ENCODE peak calls at places on chromosomes 4 and X, in ten cellular contexts. M is transverse colon; J is neural progenitor cell; A is neuronal stem cell; R is upper lobe of right lung; W is CD4-positive, alpha-beta T cell; F is tibial nerve; G is body of pancreas; T is naive thymus-derived CD4-positive, alpha-beta T cell; H is left ventricle myocardium inferior. E is an unnamed sample. For H3K27me3 and H3K9me3, the result is how much of the 10 kb centered on the place peaks cover.

GRCh38 chr4:159735281-159736207 is 632.7 kb downstream of the RAPGEF2 start:
- DNase-seq in M (no peak), J (no peak), A (no peak), R (no peak), W (no peak), F (no peak), G (no peak), T (no peak), H (no peak), E (no peak)

GRCh38 chr4:152327606-152328453 is 208.1 kb downstream of the FBXW7 start:
- DNase-seq in M (no peak), J (no peak), A (no peak), R (no peak), W (no peak), F (no peak), G (no peak), T (no peak), H (no peak), E (no peak)

GRCh38 chr4:95108883-95109421 is 351.2 kb downstream of the BMPR1B start:
- DNase-seq in M (no peak), J (no peak), A (no peak), R (no peak), W (no peak), F (no peak), G (no peak), T (no peak), H (no peak), E (no peak)

GRCh38 chrX:37825225-37825842 is 22.0 kb downstream of the DYNLT3 start:
- DNase-seq in M (peak), J (peak), A (peak), R (no peak), W (peak), F (peak), G (peak), T (peak), H (no peak), E (peak)

GRCh38 chrX:38080808-38081207 is 74.5 kb downstream of the SYTL5 start:
- DNase-seq in M (no peak), J (peak), A (no peak), R (no peak), W (no peak), F (no peak), G (no peak), T (no peak), H (no peak), E (no peak)

GRCh38 chrX:100376581-100376980 is 33.5 kb downstream of the PCDH19 start:
- DNase-seq in M (no peak), J (no peak), A (no peak), R (no peak), W (no peak), F (no peak), G (no peak), T (no peak), H (no peak), E (no peak)

GRCh38 chr4:113445286-113445685 is 316.3 kb downstream of the CAMK2D start:
- DNase-seq in M (peak), J (no peak), A (no peak), R (no peak), W (no peak), F (peak), G (no peak), T (no peak), H (peak), E (peak)

GRCh38 chrX:110097920-110098319 is 95.0 kb downstream of the TMEM164 start:
- DNase-seq in M (no peak), J (no peak), A (no peak), R (no peak), W (no peak), F (no peak), G (no peak), T (no peak), H (no peak), E (no peak)

GRCh38 chrX:63934160-63934559 is 149.1 kb upstream of the ARHGEF9 start:
- DNase-seq in M (no peak), J (no peak), A (no peak), R (no peak), W (no peak), F (no peak), G (no peak), T (no peak), H (no peak), E (no peak)

GRCh38 chr4:155099231-155099630 is 109.2 kb upstream of the NPY2R start:
- DNase-seq in M (no peak), J (peak), A (no peak), R (no peak), W (no peak), F (no peak), G (no peak), T (no peak), H (no peak), E (no peak)

GRCh38 chr4:133151301-133151680 is 2.2 kb downstream of the PCDH10 start:
- DNase-seq in M (no peak), J (peak), A (no peak), R (no peak), W (no peak), F (no peak), G (no peak), T (no peak), H (no peak), E (peak)

GRCh38 chr4:94530073-94530472 is 78.3 kb downstream of the PDLIM5 start:
- DNase-seq in M (no peak), J (no peak), A (no peak), R (no peak), W (no peak), F (no peak), G (no peak), T (no peak), H (no peak), E (no peak)

DNA sequence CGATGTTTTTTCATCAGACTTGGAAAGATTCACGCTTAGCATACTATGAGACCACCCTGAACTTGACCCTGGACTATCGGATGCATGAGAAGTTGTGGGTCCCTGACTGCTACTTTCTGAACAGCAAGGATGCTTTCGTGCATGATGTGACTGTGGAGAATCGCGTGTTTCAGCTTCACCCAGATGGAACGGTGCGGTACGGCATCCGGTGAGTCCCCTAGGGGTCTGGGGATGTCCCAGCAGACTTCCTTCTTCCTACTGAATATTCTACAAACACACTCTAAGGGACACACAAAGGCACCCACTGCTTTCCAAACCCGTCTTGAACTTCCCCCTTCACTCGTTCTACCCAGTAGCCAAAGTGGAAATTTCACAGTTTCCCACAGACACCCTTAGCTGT is 9.3 kb downstream of the GABRQ start:
- DNase-seq in M (no peak), J (no peak), A (no peak), R (no peak), W (no peak), F (no peak), G (no peak), T (no peak), H (no peak), E (no peak)
- H3K27me3 ChIP-seq in M (under half), J (under half), A (half or more), R (under half), W (under half), F (under half), G (under half), T (under half), H (under half), E (under half)

DNA sequence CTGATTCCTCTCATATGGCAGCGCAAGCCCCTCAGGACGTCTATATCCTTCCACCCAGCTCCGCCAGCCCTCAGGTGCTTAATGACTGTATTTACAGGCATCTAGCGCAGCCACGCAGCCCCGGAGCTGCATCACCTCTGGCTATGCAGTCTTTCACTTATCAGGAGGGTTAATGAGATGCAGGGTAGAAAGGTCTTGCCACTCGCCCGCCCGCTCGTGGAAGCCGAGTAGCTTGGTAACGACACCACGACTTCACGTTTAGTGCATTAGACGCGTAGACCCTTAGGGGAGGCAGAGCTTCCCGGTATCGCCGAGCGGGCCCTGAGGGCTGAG is 1.5 kb upstream of the SLC16A2 start:
- DNase-seq in M (no peak), J (peak), A (peak), R (no peak), W (no peak), F (no peak), G (no peak), T (no peak), H (no peak), E (peak)
- H3K27ac ChIP-seq in M (peak), J (no peak), A (no peak), R (peak), W (no peak), F (peak), G (peak), T (no peak), H (peak), E (peak)

DNA sequence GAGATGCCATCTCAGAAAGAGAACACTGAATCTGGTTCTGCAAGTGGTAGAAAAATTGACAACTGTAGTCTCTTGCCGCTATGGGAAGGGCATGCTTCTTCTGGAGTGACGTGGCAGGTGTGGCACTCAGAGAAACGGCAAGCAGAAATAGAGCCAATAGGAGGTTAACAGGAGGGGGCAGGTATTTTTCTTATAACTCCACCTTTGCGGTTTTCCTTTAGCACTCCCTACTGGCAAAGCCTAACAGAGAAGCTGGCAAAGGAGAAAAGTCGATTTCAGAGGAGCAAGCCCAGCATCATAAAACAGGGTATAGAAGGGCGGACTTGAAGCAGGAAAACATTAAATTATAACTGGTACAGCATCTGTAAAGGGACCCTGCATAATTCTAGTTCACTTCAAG is 1382.2 kb downstream of the PCDH18 start:
- DNase-seq in M (no peak), J (no peak), A (no peak), R (no peak), W (no peak), F (no peak), G (no peak), T (no peak), H (no peak), E (no peak)
- H3K9me3 ChIP-seq in M (under half), J (under half), A (under half), R (under half), W (under half), F (under half), G (under half), T (under half), H (under half), E (under half)

GRCh38 chrX:16316336-16316735 is 149.1 kb downstream of the MAGEB17 start:
- DNase-seq in M (no peak), J (no peak), A (no peak), R (no peak), W (no peak), F (no peak), G (no peak), T (no peak), H (no peak), E (no peak)

GRCh38 chrX:16311671-16312070 is 144.4 kb downstream of the MAGEB17 start:
- DNase-seq in M (no peak), J (no peak), A (no peak), R (no peak), W (no peak), F (no peak), G (no peak), T (no peak), H (no peak), E (no peak)

GRCh38 chrX:16310326-16310725 is 143.0 kb downstream of the MAGEB17 start:
- DNase-seq in M (no peak), J (no peak), A (no peak), R (no peak), W (no peak), F (no peak), G (no peak), T (no peak), H (no peak), E (no peak)

GRCh38 chrX:16307950-16308349 is 140.7 kb downstream of the MAGEB17 start:
- DNase-seq in M (no peak), J (no peak), A (no peak), R (no peak), W (no peak), F (no peak), G (no peak), T (no peak), H (no peak), E (no peak)

GRCh38 chrX:16312761-16313623 is 145.7 kb downstream of the MAGEB17 start:
- DNase-seq in M (no peak), J (no peak), A (no peak), R (no peak), W (no peak), F (no peak), G (no peak), T (no peak), H (no peak), E (no peak)
- H3K27me3 ChIP-seq in M (under half), J (under half), A (under half), R (under half), W (under half), F (under half), G (under half), T (under half), H (under half), E (under half)

E was measured in right cardiac atrium.